ENCODE peak calls at places on chromosomes 1 and 21, in six cellular contexts. N, Z, J, G, L and M are unnamed samples.

GRCh38 chr1:53025034-53025777 is 36.8 kb upstream of the PODN start:
- DNase-seq in N (no peak), Z (no peak), J (no peak), G (peak), L (no peak), M (no peak)

GRCh38 chr1:23989249-23989648 is 9.1 kb upstream of the SRSF10 start:
- DNase-seq in N (no peak), Z (no peak), J (no peak), G (no peak), L (no peak), M (no peak)

GRCh38 chr1:198902616-198903140 is 263.8 kb downstream of the PTPRC start:
- DNase-seq in N (no peak), Z (no peak), J (no peak), G (no peak), L (no peak), M (no peak)

GRCh38 chr1:204207136-204207616 is 6.6 kb downstream of the GOLT1A start:
- DNase-seq in N (peak), Z (peak), J (peak), G (peak), L (peak), M (peak)

GRCh38 chr1:58649555-58649954 is 50.3 kb downstream of the MYSM1 start:
- DNase-seq in N (no peak), Z (no peak), J (peak), G (no peak), L (peak), M (peak)

GRCh38 chr1:110285316-110285715 is 53.9 kb upstream of the RBM15 start:
- DNase-seq in N (no peak), Z (no peak), J (no peak), G (no peak), L (no peak), M (no peak)

GRCh38 chr21:37270576-37271365 is 3.6 kb upstream of the VPS26C start:
- DNase-seq in N (no peak), Z (no peak), J (no peak), G (no peak), L (no peak), M (no peak)

GRCh38 chr1:116556289-116557006 is 14.4 kb downstream of the CD58 start:
- DNase-seq in N (peak), Z (no peak), J (peak), G (no peak), L (peak), M (no peak)

GRCh38 chr1:161258439-161259386 is at the start of gene PCP4L1:
- DNase-seq in N (no peak), Z (no peak), J (peak), G (peak), L (peak), M (peak)

GRCh38 chr1:25022361-25023189 is 92.5 kb upstream of the RUNX3 start:
- DNase-seq in N (peak), Z (peak), J (peak), G (no peak), L (peak), M (peak)

GRCh38 chr1:167301355-167301754 is 80.7 kb downstream of the POU2F1 start:
- DNase-seq in N (no peak), Z (no peak), J (no peak), G (no peak), L (no peak), M (no peak)

GRCh38 chr1:13832100-13832499 is 132.1 kb downstream of the PRDM2 start:
- DNase-seq in N (no peak), Z (no peak), J (no peak), G (no peak), L (no peak), M (no peak)

GRCh38 chr1:232335751-232336274 is 294.1 kb downstream of the SIPA1L2 start:
- DNase-seq in N (no peak), Z (no peak), J (no peak), G (no peak), L (no peak), M (no peak)

GRCh38 chr1:185628102-185628501 is 106.1 kb upstream of the HMCN1 start:
- DNase-seq in N (no peak), Z (no peak), J (no peak), G (no peak), L (no peak), M (no peak)

GRCh38 chr1:21022279-21023040 is 154.2 kb downstream of the EIF4G3 start:
- DNase-seq in N (peak), Z (no peak), J (peak), G (peak), L (peak), M (no peak)

GRCh38 chr1:29811727-29812396 is 575.5 kb downstream of the PTPRU start:
- DNase-seq in N (no peak), Z (no peak), J (no peak), G (no peak), L (no peak), M (no peak)

GRCh38 chr1:31980835-31981782 is 32.6 kb upstream of the KHDRBS1 start:
- DNase-seq in N (no peak), Z (no peak), J (no peak), G (no peak), L (no peak), M (no peak)

GRCh38 chr21:46095814-46096595 is 1.9 kb upstream of the COL6A2 start:
- DNase-seq in N (no peak), Z (no peak), J (peak), G (no peak), L (peak), M (peak)

GRCh38 chr1:29176567-29176966 is 5.1 kb downstream of the SRSF4 start:
- DNase-seq in N (no peak), Z (no peak), J (no peak), G (no peak), L (no peak), M (no peak)

GRCh38 chr21:26684866-26685265 is 111.8 kb upstream of the CYYR1 start:
- DNase-seq in N (no peak), Z (no peak), J (no peak), G (no peak), L (no peak), M (no peak)

GRCh38 chr1:201614262-201615015 is 75.5 kb downstream of the NAV1 start:
- DNase-seq in N (no peak), Z (no peak), J (peak), G (peak), L (no peak), M (no peak)

GRCh38 chr1:112172294-112172882 is 182.9 kb upstream of the KCND3 start:
- DNase-seq in N (no peak), Z (no peak), J (peak), G (peak), L (no peak), M (no peak)

GRCh38 chr1:180953791-180954721 is 41.4 kb downstream of the KIAA1614 start:
- DNase-seq in N (no peak), Z (peak), J (peak), G (peak), L (peak), M (peak)

GRCh38 chr1:45543599-45544417 is 6.8 kb upstream of the AKR1A1 start:
- DNase-seq in N (no peak), Z (peak), J (peak), G (peak), L (peak), M (peak)

GRCh38 chr1:244460195-244460594 is 878 bp upstream of the CATSPERE start:
- DNase-seq in N (no peak), Z (no peak), J (peak), G (no peak), L (peak), M (peak)